ENCODE peak calls at places on chromosomes 7 and 10, in four cellular contexts. G is HepG2, N is H1, T is GM12878. U is an unnamed sample.

GRCh38 chr7:45073843-45074737 is 14.7 kb downstream of the NACAD start:
- DNase-seq in G (no peak), T (no peak), N (no peak), U (no peak)

GRCh38 chr7:45911311-45911710 is 9.8 kb downstream of the IGFBP3 start:
- DNase-seq in N (no peak), T (no peak), G (no peak), U (no peak)

GRCh38 chr10:21524526-21525366 is 736 bp downstream of the SKIDA1 start:
- DNase-seq in N (no peak), G (peak; percentile 61), T (no peak), U (no peak)

GRCh38 chr7:109003742-109004141 is 434.1 kb downstream of the DNAJB9 start:
- DNase-seq in T (no peak), G (no peak), N (peak; percentile 7), U (no peak)

GRCh38 chr10:14571866-14572507 is 202.7 kb downstream of the FAM107B start:
- DNase-seq in N (no peak), T (no peak), G (peak; percentile 96), U (no peak)

GRCh38 chr7:78787854-78788253 is 665.6 kb downstream of the MAGI2 start:
- DNase-seq in G (no peak), N (no peak), T (no peak), U (no peak)

GRCh38 chr10:46236537-46236887 is 50.3 kb upstream of the ANTXRL start:
- DNase-seq in T (no peak), G (no peak), N (no peak), U (no peak)

GRCh38 chr7:19707240-19707639 is 1.6 kb downstream of the POLR1F start:
- DNase-seq in T (no peak), G (peak; percentile 27), N (no peak), U (no peak)

GRCh38 chr7:121504478-121504877 is 108.4 kb upstream of the FAM3C start:
- DNase-seq in N (no peak), T (no peak), G (no peak), U (peak; percentile 36)

GRCh38 chr7:74026406-74027123 is 1.4 kb upstream of the ELN start:
- DNase-seq in N (peak; percentile 31), T (no peak), G (peak; percentile 24), U (peak; percentile 57)

DNA sequence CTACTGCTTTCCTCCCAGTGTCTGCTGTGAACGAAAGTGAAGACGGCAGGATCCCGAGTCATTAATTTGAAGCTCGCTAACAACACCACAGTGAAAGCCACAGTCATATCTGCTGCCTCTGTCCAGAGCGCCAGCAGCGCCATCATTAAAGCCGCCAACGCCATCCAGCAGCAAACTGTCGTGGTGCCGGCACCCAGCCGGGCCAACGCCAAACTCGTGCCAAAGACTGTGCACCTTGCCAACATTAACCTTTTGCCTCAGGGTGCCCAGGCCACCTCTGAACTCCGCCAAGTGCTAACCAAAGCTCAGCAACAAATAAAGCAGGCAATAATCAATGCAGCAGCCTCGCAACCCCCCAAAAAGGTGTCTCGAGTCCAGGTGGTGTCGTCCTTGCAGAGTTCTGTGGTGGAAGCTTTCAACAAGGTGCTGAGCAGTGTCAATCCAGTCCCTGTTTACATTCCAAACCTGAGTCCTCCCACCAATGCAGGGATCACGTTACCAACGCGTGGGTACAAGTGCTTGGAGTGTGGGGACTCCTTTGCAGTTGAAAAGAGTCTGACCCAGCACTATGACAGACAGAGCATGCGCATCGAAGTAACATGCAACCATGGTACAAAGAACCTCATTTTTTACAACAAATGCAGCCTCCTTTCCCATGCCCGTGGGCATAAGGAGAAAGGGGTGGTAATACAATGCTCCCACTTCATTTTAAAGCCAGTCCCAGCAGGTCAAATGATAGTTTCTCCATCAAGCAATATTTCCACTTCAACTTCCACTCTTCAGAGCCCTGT is 94.8 kb upstream of the KCNMA1 start:
- DNase-seq in G (no peak), N (no peak), T (no peak), U (no peak)
- TF ChIP-seq SUZ12 in G (no peak), N (no peak), T (no peak), U (no peak)

GRCh38 chr7:123994449-123994848 is 38.4 kb downstream of the TMEM229A start:
- DNase-seq in G (no peak), T (no peak), N (no peak), U (peak; percentile 38)
- TF ChIP-seq ZNF274 in G (no peak), T (no peak), N (no peak), U (no peak)

GRCh38 chr7:12974451-12975166 is 287.2 kb downstream of the ARL4A start:
- DNase-seq in G (no peak), N (no peak), T (no peak), U (no peak)

GRCh38 chr7:12968836-12969422 is 281.5 kb downstream of the ARL4A start:
- DNase-seq in T (no peak), G (peak; percentile 55), N (no peak), U (no peak)

GRCh38 chr7:12967322-12967721 is 279.9 kb downstream of the ARL4A start:
- DNase-seq in N (no peak), G (no peak), T (no peak), U (no peak)

GRCh38 chr7:12975387-12975786 is 288.0 kb downstream of the ARL4A start:
- DNase-seq in T (no peak), N (no peak), G (no peak), U (no peak)

GRCh38 chr7:12970626-12971025 is 283.2 kb downstream of the ARL4A start:
- DNase-seq in G (no peak), N (no peak), T (no peak), U (no peak)
- TF ChIP-seq SUZ12 in G (no peak), N (no peak), T (no peak), U (no peak)

DNA sequence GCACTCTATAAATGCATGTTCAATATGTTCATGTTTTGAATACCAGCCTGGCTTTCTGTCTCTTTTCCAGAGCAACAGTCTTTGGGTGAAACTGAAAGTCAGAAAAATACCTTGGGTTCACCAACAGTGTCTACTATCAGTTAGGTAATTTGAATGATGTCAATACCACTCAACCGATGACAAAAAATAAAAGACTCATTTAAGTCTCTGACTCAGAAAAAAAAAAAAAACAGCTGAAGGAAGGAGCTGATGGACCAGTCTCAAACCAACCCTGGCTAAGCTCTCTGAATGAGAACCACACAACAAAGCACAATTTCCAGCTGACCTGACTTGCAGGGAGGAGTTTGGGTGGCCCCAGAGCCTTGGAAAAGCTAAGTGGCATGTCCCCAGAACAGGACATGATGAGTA is 42.5 kb downstream of the ABLIM1 start:
- DNase-seq in N (no peak), G (no peak), T (no peak), U (no peak)
- TF ChIP-seq ZNF274 in N (no peak), G (no peak), T (no peak), U (no peak)

GRCh38 chr7:101126651-101127459 is at the start of gene SERPINE1:
- DNase-seq in N (no peak), G (peak; percentile 98), T (peak; percentile 47), U (peak; percentile 54)
- TF ChIP-seq SUZ12 in N (no peak), G (no peak), T (no peak), U (no peak)

DNA sequence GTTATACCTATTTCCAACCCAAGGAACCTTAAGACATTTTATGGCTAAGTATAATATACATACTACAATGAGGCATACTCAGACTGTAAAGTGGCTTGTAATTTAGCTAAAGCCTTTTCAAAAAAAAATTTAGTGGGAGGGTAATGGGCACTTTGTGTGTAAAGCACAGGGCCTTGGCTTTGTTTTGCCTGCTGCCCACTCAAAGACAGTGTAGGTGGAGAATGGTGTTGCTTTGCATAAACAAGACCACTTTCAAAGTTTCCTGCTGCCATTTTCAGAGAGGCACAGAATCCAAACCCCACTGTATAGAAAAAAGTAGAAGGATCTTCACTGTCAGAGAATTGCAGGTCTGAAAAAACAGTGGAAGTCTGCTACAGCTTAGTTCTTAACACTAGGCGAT is 21.2 kb upstream of the SLC35B4 start:
- DNase-seq in N (no peak), T (no peak), G (no peak), U (no peak)
- TF ChIP-seq ZNF274 in N (no peak), T (no peak), G (no peak), U (no peak)

GRCh38 chr7:18317956-18318355 is 177.6 kb upstream of the HDAC9 start:
- DNase-seq in G (no peak), T (no peak), N (no peak), U (no peak)

GRCh38 chr7:18320422-18320821 is 175.1 kb upstream of the HDAC9 start:
- DNase-seq in T (no peak), G (no peak), N (no peak), U (no peak)

GRCh38 chr7:18315241-18315640 is 180.3 kb upstream of the HDAC9 start:
- DNase-seq in N (no peak), G (no peak), T (no peak), U (no peak)

GRCh38 chr7:18320971-18321567 is 174.5 kb upstream of the HDAC9 start:
- DNase-seq in N (no peak), G (peak; percentile 23), T (no peak), U (peak; percentile 50)
- TF ChIP-seq SUZ12 in N (no peak), G (no peak), T (no peak), U (no peak)

DNA sequence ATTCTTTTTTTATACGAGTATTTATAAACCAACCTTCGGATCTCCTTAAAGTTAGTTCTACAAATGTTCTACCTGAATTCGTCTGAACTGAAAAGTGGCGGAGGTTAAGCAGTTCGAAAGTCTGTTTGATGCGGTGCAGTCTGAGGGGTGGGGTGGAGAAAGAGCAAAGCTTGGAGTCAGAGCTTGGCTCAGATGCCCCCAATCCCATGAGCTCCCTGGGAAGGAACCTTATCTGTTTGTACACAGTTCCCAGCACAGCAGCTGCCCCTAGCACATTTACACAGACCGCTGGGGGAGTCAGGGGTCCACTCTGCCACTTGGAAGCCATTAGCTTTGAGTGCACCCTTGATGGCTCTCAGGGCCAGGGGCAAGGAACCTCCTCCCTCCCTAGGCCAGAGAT is 30.8 kb downstream of the CPXM2 start:
- DNase-seq in N (no peak), T (no peak), G (no peak), U (no peak)
- TF ChIP-seq ZNF274 in N (no peak), T (no peak), G (no peak), U (no peak)

GRCh38 chr10:9289811-9290210 is 1235.3 kb downstream of the GATA3 start:
- DNase-seq in T (no peak), N (no peak), G (no peak), U (no peak)
- TF ChIP-seq SUZ12 in T (no peak), N (no peak), G (no peak), U (no peak)

DNA sequence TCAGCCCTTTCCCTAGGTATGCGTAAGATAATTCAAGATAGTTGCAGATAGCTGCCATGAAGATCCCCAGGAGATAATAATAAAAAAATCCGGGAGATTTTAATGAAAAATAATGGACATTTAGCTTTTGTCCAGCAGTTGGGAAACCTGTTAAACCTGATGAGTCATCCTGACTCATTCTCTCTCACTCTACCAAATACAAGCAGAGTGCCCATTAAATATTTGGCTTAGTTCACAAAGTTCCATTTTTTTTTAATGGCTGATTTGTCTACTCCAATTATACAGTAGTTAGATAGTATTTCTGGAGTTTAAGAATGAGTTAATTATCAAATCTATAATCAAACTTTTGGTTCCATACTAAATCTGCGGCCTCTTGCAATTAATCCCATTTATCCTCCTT is 2.1 kb upstream of the SHTN1 start:
- DNase-seq in T (no peak), N (no peak), G (peak; percentile 25), U (no peak)
- TF ChIP-seq ZNF274 in T (no peak), N (no peak), G (no peak), U (no peak)